ENCODE peak calls at places on chromosomes 2 and 18, in nine cellular contexts. P is BJ, J is GM06990, C is AG10803, F is HFFc6, S is progenitor cell of endocrine pancreas, K is HCT116, A is esophagus squamous epithelium, V is breast epithelium. G is an unnamed sample.

GRCh38 chr2:116719841-116720240 is 1094.7 kb upstream of the DDX18 start:
- DNase-seq in J (no peak), S (no peak), V (no peak), A (no peak), K (no peak), P (no peak), F (no peak), C (no peak), G (peak)

GRCh38 chr2:45067859-45068642 is 58.8 kb upstream of the SIX2 start:
- DNase-seq in S (no peak), P (no peak), V (no peak), C (peak), K (no peak), F (no peak), J (no peak), A (no peak), G (peak)

GRCh38 chr18:79604913-79605235 is 74.7 kb upstream of the CTDP1 start:
- DNase-seq in C (no peak), F (no peak), A (no peak), J (no peak), K (no peak), P (no peak), S (no peak), V (no peak), G (no peak)

GRCh38 chr2:235960716-235961640 is 207.2 kb downstream of the GBX2 start:
- DNase-seq in J (no peak), V (no peak), A (no peak), K (no peak), C (no peak), F (no peak), S (no peak), P (no peak), G (no peak)

GRCh38 chr18:77016936-77017335 is 115.6 kb downstream of the MBP start:
- DNase-seq in K (no peak), V (no peak), F (no peak), S (no peak), P (no peak), J (no peak), A (no peak), C (no peak), G (no peak)

GRCh38 chr2:170361359-170361936 is 183.5 kb downstream of the MYO3B start:
- DNase-seq in V (no peak), C (peak), K (peak), A (no peak), J (peak), P (no peak), S (peak), F (peak), G (peak)

GRCh38 chr18:8980496-8981402 is 121.8 kb upstream of the NDUFV2 start:
- DNase-seq in F (no peak), A (no peak), S (no peak), K (no peak), P (no peak), V (no peak), J (no peak), C (no peak), G (no peak)

GRCh38 chr18:72867721-72868665 is at the start of gene NETO1:
- DNase-seq in F (no peak), A (no peak), K (no peak), V (no peak), J (no peak), C (no peak), S (peak), P (no peak), G (peak)

GRCh38 chr2:136255648-136256461 is 137.9 kb upstream of the CXCR4 start:
- DNase-seq in V (no peak), P (no peak), K (no peak), A (no peak), S (no peak), F (no peak), C (no peak), J (peak), G (no peak)

GRCh38 chr2:237060518-237061312 is 25.0 kb upstream of the COPS8 start:
- DNase-seq in F (peak), P (peak), A (no peak), S (peak), C (peak), J (peak), V (peak), K (peak), G (peak)

GRCh38 chr2:64273524-64274398 is 129.5 kb upstream of the PELI1 start:
- DNase-seq in F (peak), V (peak), S (no peak), C (peak), J (no peak), A (no peak), K (no peak), P (peak), G (peak)

GRCh38 chr2:53455094-53455493 is 312.5 kb upstream of the CHAC2 start:
- DNase-seq in A (no peak), F (no peak), S (no peak), C (no peak), K (no peak), V (no peak), P (no peak), J (no peak), G (no peak)

GRCh38 chr2:187545238-187545751 is 8.9 kb downstream of the TFPI start:
- DNase-seq in F (no peak), A (no peak), P (no peak), K (no peak), V (no peak), C (no peak), J (no peak), S (no peak), G (no peak)

GRCh38 chr2:184031402-184032147 is 566.8 kb upstream of the ZNF804A start:
- DNase-seq in V (no peak), K (no peak), F (no peak), J (no peak), C (no peak), S (no peak), P (no peak), A (no peak), G (no peak)

GRCh38 chr2:65432227-65433190 is at the start of gene SPRED2:
- DNase-seq in S (peak), P (peak), F (peak), J (peak), A (peak), K (peak), C (peak), V (peak), G (peak)

GRCh38 chr2:176527141-176527901 is 258.1 kb downstream of the MTX2 start:
- DNase-seq in K (no peak), A (no peak), C (peak), F (no peak), P (no peak), J (no peak), V (no peak), S (no peak), G (peak)

GRCh38 chr2:236857781-236858180 is 227.9 kb upstream of the COPS8 start:
- DNase-seq in S (no peak), P (no peak), A (no peak), F (no peak), K (no peak), C (no peak), J (no peak), V (no peak), G (no peak)

GRCh38 chr18:50973367-50974126 is 5.7 kb downstream of the ELAC1 start:
- DNase-seq in V (no peak), J (no peak), A (no peak), S (no peak), K (no peak), P (peak), C (peak), F (peak), G (peak)

GRCh38 chr2:240595381-240596079 is 9.0 kb downstream of the CAPN10 start:
- DNase-seq in C (no peak), F (no peak), K (no peak), P (no peak), J (no peak), S (no peak), V (no peak), A (no peak), G (no peak)

GRCh38 chr2:1731512-1731962 is 12.8 kb downstream of the PXDN start:
- DNase-seq in J (no peak), A (no peak), C (peak), P (no peak), K (no peak), F (no peak), V (no peak), S (no peak), G (peak)

GRCh38 chr18:45349447-45349846 is 265.8 kb upstream of the SLC14A2 start:
- DNase-seq in J (no peak), F (no peak), A (no peak), V (no peak), S (no peak), C (no peak), K (no peak), P (no peak), G (no peak)

GRCh38 chr18:32310119-32310518 is 120.3 kb downstream of the MEP1B start:
- DNase-seq in C (peak), P (no peak), J (no peak), A (no peak), K (no peak), V (no peak), F (no peak), S (no peak), G (no peak)

GRCh38 chr2:12106440-12107080 is 360.1 kb downstream of the LPIN1 start:
- DNase-seq in S (no peak), J (peak), P (peak), C (peak), K (no peak), A (no peak), V (no peak), F (peak), G (peak)

GRCh38 chr18:23196119-23197004 is 61.1 kb downstream of the CABLES1 start:
- DNase-seq in S (no peak), P (no peak), V (peak), C (no peak), J (no peak), A (no peak), K (no peak), F (no peak), G (no peak)

GRCh38 chr2:219627105-219628100 is at the start of gene SLC4A3:
- DNase-seq in A (no peak), F (no peak), C (peak), J (no peak), S (peak), V (no peak), P (no peak), K (no peak), G (peak)

GRCh38 chr18:61765097-61765496 is 127.7 kb downstream of the RNF152 start:
- DNase-seq in F (peak), P (peak), S (no peak), C (peak), V (no peak), A (no peak), K (no peak), J (no peak), G (peak)

GRCh38 chr2:29233428-29233827 is 118.2 kb downstream of the CLIP4 start:
- DNase-seq in P (no peak), F (no peak), S (no peak), J (no peak), A (no peak), C (no peak), K (no peak), V (peak), G (no peak)

GRCh38 chr2:37671013-37671815 is at the start of gene CDC42EP3:
- DNase-seq in P (no peak), V (peak), C (no peak), J (peak), S (peak), A (no peak), K (no peak), F (no peak), G (peak)

GRCh38 chr2:61415265-61415664 is 55.6 kb downstream of the USP34 start:
- DNase-seq in P (no peak), K (no peak), S (no peak), J (no peak), A (no peak), F (no peak), V (no peak), C (no peak), G (no peak)

GRCh38 chr2:97751752-97752151 is 38.4 kb downstream of the ZAP70 start:
- DNase-seq in F (no peak), A (no peak), K (no peak), C (peak), J (no peak), S (no peak), P (no peak), V (no peak), G (no peak)

GRCh38 chr2:218435003-218435982 is 16.4 kb downstream of the VIL1 start:
- DNase-seq in S (no peak), C (peak), V (no peak), J (no peak), P (no peak), K (no peak), F (no peak), A (no peak), G (peak)

GRCh38 chr2:55311444-55311870 is 42.4 kb upstream of the MTIF2 start:
- DNase-seq in K (no peak), J (peak), P (no peak), V (no peak), S (no peak), A (no peak), F (peak), C (peak), G (peak)

GRCh38 chr2:237614151-237614720 is 13.2 kb upstream of the LRRFIP1 start:
- DNase-seq in V (no peak), J (no peak), C (no peak), S (no peak), F (no peak), K (no peak), P (no peak), A (no peak), G (no peak)

GRCh38 chr2:78290581-78291214 is 734.8 kb upstream of the REG3G start:
- DNase-seq in F (no peak), P (no peak), S (no peak), V (no peak), A (no peak), C (no peak), K (no peak), J (no peak), G (no peak)

GRCh38 chr2:216519154-216519762 is 20.6 kb downstream of the RPL37A start:
- DNase-seq in C (peak), V (peak), J (no peak), A (no peak), K (peak), P (no peak), S (peak), F (peak), G (peak)
- TF ChIP-seq CTCF in C (peak), V (peak), J (peak), A (peak), K (peak), P (peak), S (peak), F (peak), G (peak)

GRCh38 chr2:127526940-127527804 is 883 bp upstream of the IWS1 start:
- DNase-seq in J (no peak), A (no peak), F (no peak), V (no peak), K (peak), C (no peak), S (no peak), P (no peak), G (no peak)

GRCh38 chr2:127525692-127526141 is 572 bp downstream of the IWS1 start:
- DNase-seq in A (no peak), S (no peak), F (peak), C (peak), J (no peak), K (no peak), P (no peak), V (no peak), G (no peak)

GRCh38 chr2:127528487-127528886 is 2.2 kb upstream of the IWS1 start:
- DNase-seq in V (no peak), J (no peak), F (no peak), S (no peak), A (no peak), P (no peak), K (no peak), C (no peak), G (no peak)

GRCh38 chr2:127523269-127523930 is 2.9 kb downstream of the IWS1 start:
- DNase-seq in V (no peak), S (no peak), K (no peak), C (no peak), F (no peak), A (no peak), J (no peak), P (no peak), G (no peak)

DNA sequence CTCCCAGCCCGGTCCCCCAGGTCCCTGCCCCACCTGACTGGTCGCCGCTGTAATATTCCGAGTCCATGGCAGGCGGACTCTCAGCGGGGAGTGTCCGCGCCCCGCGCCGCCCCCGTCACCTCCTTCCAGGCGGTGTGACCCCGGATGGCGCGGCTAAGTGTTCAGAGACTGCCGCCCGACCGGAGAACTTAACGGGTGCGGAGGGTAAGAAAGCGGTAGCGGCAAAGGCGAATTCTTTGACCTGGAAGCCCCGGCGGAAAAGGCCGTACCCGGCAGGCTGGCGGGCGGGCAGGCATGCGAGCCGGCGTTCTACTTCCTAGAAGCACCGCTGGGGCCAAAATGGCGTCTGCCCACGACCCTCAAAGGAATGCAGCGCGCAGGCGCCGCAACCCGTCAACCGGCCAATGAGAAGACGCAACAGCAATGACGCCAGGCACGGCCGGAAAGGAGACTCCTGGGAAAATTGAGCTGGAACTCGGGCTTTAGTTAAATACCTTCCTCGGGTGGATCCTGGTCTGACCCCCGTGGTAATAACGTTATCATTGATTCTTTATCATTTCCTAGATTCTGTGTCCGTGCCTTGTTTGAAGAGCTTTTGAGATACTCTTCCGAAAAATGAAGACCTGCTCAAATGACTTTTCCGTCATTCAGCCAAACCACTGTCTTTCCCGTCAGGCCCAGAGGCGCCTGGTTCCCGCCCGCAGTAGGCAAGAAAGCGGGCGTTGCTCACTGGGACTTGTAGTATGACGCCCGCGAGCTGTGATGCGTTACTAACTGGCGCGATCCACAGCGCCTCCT is at the start of gene IWS1:
- DNase-seq in P (peak), J (peak), C (peak), A (peak), S (peak), V (peak), K (peak), F (peak), G (peak)
- TF ChIP-seq CTCF in P (no peak), J (no peak), C (no peak), A (peak), S (peak), V (peak), K (no peak), F (peak), G (no peak)

DNA sequence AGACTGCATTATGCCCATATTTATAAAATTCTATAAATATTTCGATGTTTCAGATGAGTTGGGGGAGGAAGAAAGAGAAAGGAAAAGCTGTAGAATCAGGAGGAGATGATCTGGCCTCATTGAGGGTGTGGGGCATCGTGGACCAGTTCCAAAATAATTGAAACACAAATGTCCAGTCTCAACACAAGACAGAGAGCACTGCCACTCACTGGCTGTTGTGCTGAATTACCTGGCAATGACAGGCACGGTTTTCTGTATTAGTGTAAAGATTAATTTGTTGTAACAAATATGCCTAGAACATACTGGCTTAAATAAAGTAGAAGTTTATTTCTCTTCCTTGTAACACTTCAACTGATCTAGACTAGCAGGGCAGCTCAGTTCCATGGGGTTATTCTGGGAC is 24.1 kb downstream of the POLE4 start:
- DNase-seq in F (peak), P (no peak), K (no peak), A (no peak), V (no peak), J (no peak), S (no peak), C (no peak), G (peak)
- TF ChIP-seq CTCF in F (peak), P (no peak), K (peak), A (no peak), V (no peak), J (peak), S (no peak), C (no peak), G (no peak)

GRCh38 chr2:80496770-80497169 is 192.2 kb upstream of the LRRTM1 start:
- DNase-seq in K (no peak), V (no peak), P (peak), C (peak), S (no peak), A (no peak), F (peak), J (no peak), G (peak)

GRCh38 chr2:80499095-80499494 is 194.5 kb upstream of the LRRTM1 start:
- DNase-seq in J (no peak), P (no peak), C (peak), A (no peak), V (no peak), K (peak), F (peak), S (no peak), G (peak)

GRCh38 chr2:80506563-80506962 is 202.0 kb upstream of the LRRTM1 start:
- DNase-seq in P (no peak), C (no peak), J (no peak), A (no peak), S (no peak), V (no peak), F (no peak), K (no peak), G (no peak)

DNA sequence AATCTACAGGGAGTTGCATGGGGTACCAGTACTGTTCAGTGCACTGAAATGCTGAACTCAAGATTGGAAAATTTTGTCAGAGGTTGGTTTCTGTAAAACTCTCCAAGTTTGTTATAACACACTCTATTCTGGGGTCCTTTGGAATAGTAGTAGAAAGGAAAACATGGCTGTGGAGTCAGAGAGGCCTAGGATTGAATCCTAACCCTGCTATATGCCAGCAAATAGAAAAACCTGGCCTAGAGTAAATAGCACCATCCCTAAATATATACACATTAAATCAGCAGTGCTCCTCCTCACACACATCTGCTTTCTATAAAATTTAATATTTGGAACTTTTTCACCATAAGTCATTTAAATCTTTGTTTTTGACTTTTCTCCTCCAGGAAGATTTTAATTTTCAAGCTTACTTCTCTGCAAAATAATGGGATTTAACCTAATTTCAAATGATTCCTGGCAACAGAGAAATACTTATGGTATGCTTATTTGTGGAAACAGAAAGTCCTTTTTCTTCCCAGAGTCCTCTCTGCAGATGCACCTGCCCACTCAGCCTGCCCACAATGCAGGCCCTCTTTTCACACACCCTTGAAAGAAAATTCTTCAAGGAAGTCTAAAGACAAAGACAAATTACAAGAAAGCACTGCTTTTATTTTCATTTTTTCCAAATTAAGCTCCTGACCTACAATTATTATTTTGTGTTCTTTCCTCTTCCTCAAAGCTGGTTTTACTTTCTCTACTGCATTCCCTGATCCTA is 197.5 kb upstream of the LRRTM1 start:
- DNase-seq in C (no peak), P (no peak), A (no peak), K (no peak), F (no peak), S (no peak), V (no peak), J (no peak), G (no peak)
- TF ChIP-seq CTCF in C (no peak), P (no peak), A (no peak), K (no peak), F (no peak), S (no peak), V (no peak), J (no peak), G (no peak)

DNA sequence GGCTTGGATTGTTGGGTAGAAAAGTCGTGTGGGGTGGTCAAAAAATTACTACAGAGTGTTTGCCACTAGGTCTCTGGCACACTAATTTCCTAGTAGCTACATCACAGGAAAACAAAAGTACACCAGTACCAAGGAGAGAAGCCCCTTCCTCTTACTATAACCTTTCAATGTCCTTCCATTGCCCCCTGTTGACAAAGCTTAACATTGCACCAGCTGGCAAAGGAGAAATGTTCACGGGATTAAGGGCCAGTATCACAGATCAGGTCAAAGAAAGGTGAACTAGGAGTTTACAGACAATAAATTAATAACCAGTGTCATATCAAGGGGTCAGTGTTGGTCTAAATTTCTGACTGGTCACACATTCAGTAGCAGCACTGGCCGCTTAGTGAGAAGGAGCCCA is 1139.6 kb upstream of the FAM98A start:
- DNase-seq in S (no peak), J (no peak), C (no peak), P (no peak), V (no peak), F (no peak), K (no peak), A (no peak), G (no peak)
- TF ChIP-seq CTCF in S (peak), J (peak), C (no peak), P (no peak), V (no peak), F (no peak), K (no peak), A (no peak), G (no peak)

G was measured in foreskin fibroblast.